ENCODE peak calls at places on chromosomes 7 and 10, in eight cellular contexts. A is neuronal stem cell; M is dorsolateral prefrontal cortex; N is CD8-positive, alpha-beta memory T cell; Q is A549; K is neural progenitor cell; C is CD4-positive, alpha-beta T cell; F is iPS DF 6.9. J is an unnamed sample.
A peak's percentile ranks its signal among the peaks of the same experiment; 100 is the strongest.

GRCh38 chr7:17732083-17732482 is 208.2 kb downstream of the SNX13 start:
- DNase-seq in A (no peak), M (no peak), N (no peak), Q (no peak), K (no peak), C (no peak), F (no peak), J (no peak)

GRCh38 chr7:150759479-150759878 is 22.3 kb downstream of the GIMAP5 start:
- DNase-seq in A (no peak), M (no peak), N (no peak), Q (no peak), K (no peak), C (no peak), F (no peak), J (no peak)

GRCh38 chr7:40680657-40681056 is 545.9 kb downstream of the SUGCT start:
- DNase-seq in A (peak; percentile 9), M (no peak), N (no peak), Q (peak; percentile 29), K (peak; percentile 40), C (no peak), F (peak; percentile 27), J (no peak)

GRCh38 chr7:27196287-27196739 is 3.6 kb downstream of the HOXA13 start:
- DNase-seq in A (peak; percentile 67), M (peak; percentile 80), N (peak; percentile 84), Q (peak; percentile 58), K (peak; percentile 84), C (peak; percentile 79), F (no peak), J (peak; percentile 61)

GRCh38 chr7:69599211-69599878 is 1.1 kb downstream of the AUTS2 start:
- DNase-seq in A (peak; percentile 48), M (peak; percentile 56), N (no peak), Q (peak; percentile 20), K (peak; percentile 70), C (no peak), F (no peak), J (no peak)

GRCh38 chr10:129511086-129511485 is 44.0 kb downstream of the MGMT start:
- DNase-seq in A (no peak), M (no peak), N (no peak), Q (no peak), K (no peak), C (no peak), F (no peak), J (no peak)

GRCh38 chr10:58435297-58435696 is 50.1 kb downstream of the TFAM start:
- DNase-seq in A (no peak), M (no peak), N (no peak), Q (peak; percentile 48), K (no peak), C (no peak), F (no peak), J (no peak)

GRCh38 chr10:129259128-129259527 is 207.9 kb upstream of the MGMT start:
- DNase-seq in A (no peak), M (no peak), N (no peak), Q (no peak), K (no peak), C (no peak), F (no peak), J (no peak)

GRCh38 chr10:95263864-95264226 is 27.0 kb downstream of the PDLIM1 start:
- DNase-seq in A (no peak), M (no peak), N (no peak), Q (no peak), K (no peak), C (no peak), F (no peak), J (no peak)

GRCh38 chr7:133539016-133539415 is 286.1 kb downstream of the EXOC4 start:
- DNase-seq in A (no peak), M (no peak), N (no peak), Q (no peak), K (no peak), C (no peak), F (no peak), J (no peak)

GRCh38 chr10:43254199-43254730 is 12.6 kb downstream of the RASGEF1A start:
- DNase-seq in A (no peak), M (no peak), N (peak; percentile 64), Q (no peak), K (no peak), C (no peak), F (no peak), J (no peak)

GRCh38 chr7:40749877-40750276 is 615.1 kb downstream of the SUGCT start:
- DNase-seq in A (no peak), M (no peak), N (no peak), Q (no peak), K (no peak), C (no peak), F (no peak), J (no peak)

GRCh38 chr7:37448637-37449331 is at the start of gene ELMO1:
- DNase-seq in A (peak; percentile 76), M (peak; percentile 74), N (peak; percentile 88), Q (peak; percentile 76), K (peak; percentile 92), C (peak; percentile 75), F (peak; percentile 45), J (peak; percentile 61)

GRCh38 chr10:46104071-46104585 is 58.1 kb upstream of the MSMB start:
- DNase-seq in A (no peak), M (no peak), N (no peak), Q (no peak), K (no peak), C (no peak), F (no peak), J (no peak)

GRCh38 chr7:155206286-155207020 is 91.2 kb upstream of the INSIG1 start:
- DNase-seq in A (no peak), M (no peak), N (peak; percentile 76), Q (no peak), K (no peak), C (peak; percentile 42), F (no peak), J (no peak)

GRCh38 chr10:68261132-68261856 is 29.4 kb upstream of the ATOH7 start:
- DNase-seq in A (no peak), M (peak; percentile 64), N (no peak), Q (no peak), K (no peak), C (no peak), F (no peak), J (no peak)

GRCh38 chr10:17021661-17022060 is 108.0 kb downstream of the CUBN start:
- DNase-seq in A (peak; percentile 60), M (no peak), N (no peak), Q (no peak), K (peak; percentile 77), C (no peak), F (no peak), J (no peak)

GRCh38 chr7:66776800-66777468 is 36.4 kb downstream of the RABGEF1 start:
- DNase-seq in A (no peak), M (no peak), N (no peak), Q (no peak), K (no peak), C (no peak), F (no peak), J (no peak)

GRCh38 chr7:148962823-148963582 is 65.3 kb downstream of the PDIA4 start:
- DNase-seq in A (no peak), M (peak; percentile 77), N (peak; percentile 76), Q (peak; percentile 58), K (peak; percentile 61), C (peak; percentile 57), F (no peak), J (peak; percentile 54)
- H3K27ac ChIP-seq in A (no peak overlapping the region), M (peak overlapping the region; percentile 95), N (peak overlapping the region; percentile 52), Q (peak overlapping the region; percentile 69), K (no peak overlapping the region), C (no peak overlapping the region), F (no peak overlapping the region), J (peak overlapping the region; percentile 71)

DNA sequence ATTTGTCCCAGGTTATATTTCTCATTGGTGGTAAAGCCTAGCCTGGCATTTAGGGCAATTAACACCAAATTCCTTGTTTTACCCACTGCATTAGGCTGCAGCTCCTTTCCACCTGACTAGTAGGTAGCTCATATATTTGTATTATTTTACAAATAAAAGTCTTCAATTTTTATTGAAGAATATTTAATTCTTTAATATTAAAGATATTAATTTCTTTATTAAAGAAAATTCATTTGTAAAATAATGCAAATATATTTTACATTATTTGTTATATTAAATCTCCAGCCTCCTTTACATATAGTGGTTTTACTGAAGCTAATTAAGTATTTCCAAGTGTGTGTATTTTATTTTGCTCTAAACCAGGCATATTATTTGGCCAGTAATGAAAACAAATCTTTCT is 361.2 kb downstream of the GPR158 start:
- DNase-seq in A (no peak), M (no peak), N (no peak), Q (no peak), K (no peak), C (no peak), F (no peak), J (no peak)
- H3K27ac ChIP-seq in A (no peak overlapping the region), M (no peak overlapping the region), N (no peak overlapping the region), Q (no peak overlapping the region), K (no peak overlapping the region), C (no peak overlapping the region), F (no peak overlapping the region), J (no peak overlapping the region)

DNA sequence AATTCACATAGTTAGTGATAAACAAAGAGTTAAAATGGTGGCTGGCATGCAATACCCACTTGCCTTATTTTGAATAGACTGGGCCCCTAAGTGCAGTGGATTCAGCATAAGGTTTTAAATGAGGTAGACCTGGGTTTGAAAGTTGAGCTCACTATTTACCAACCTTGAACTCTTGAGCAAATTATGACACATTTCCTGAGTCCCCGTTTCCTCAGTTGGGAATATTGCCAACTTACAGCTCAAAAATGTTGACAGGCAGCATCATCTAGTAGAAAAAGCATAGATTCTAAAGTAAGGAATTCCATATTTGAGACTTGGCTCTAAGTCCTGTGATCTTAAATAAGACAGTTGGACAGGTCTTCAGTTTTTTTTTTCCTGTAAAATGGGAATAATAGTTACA is 305.5 kb downstream of the ACTR3B start:
- DNase-seq in A (no peak), M (no peak), N (no peak), Q (no peak), K (no peak), C (no peak), F (no peak), J (no peak)
- H3K27ac ChIP-seq in A (no peak overlapping the region), M (no peak overlapping the region), N (no peak overlapping the region), Q (no peak overlapping the region), K (no peak overlapping the region), C (no peak overlapping the region), F (no peak overlapping the region), J (no peak overlapping the region)

GRCh38 chr10:132331259-132331955 is 586 bp upstream of the LRRC27 start:
- DNase-seq in A (no peak), M (no peak), N (no peak), Q (peak; percentile 49), K (no peak), C (no peak), F (no peak), J (no peak)

GRCh38 chr10:132331956-132332749 is at the start of gene LRRC27:
- DNase-seq in A (peak; percentile 97), M (peak; percentile 97), N (peak; percentile 100), Q (peak; percentile 99), K (peak; percentile 98), C (peak; percentile 99), F (peak; percentile 91), J (peak; percentile 99)

GRCh38 chr10:132329565-132330485 is 2.2 kb upstream of the LRRC27 start:
- DNase-seq in A (no peak), M (no peak), N (peak; percentile 49), Q (peak; percentile 69), K (no peak), C (no peak), F (no peak), J (no peak)

GRCh38 chr10:132328738-132329137 is 3.3 kb upstream of the LRRC27 start:
- DNase-seq in A (no peak), M (no peak), N (no peak), Q (no peak), K (no peak), C (no peak), F (no peak), J (no peak)

GRCh38 chr10:132330486-132330833 is 1.5 kb upstream of the LRRC27 start:
- DNase-seq in A (no peak), M (no peak), N (no peak), Q (no peak), K (no peak), C (no peak), F (no peak), J (no peak)
- H3K27ac ChIP-seq in A (no peak overlapping the region), M (no peak overlapping the region), N (no peak overlapping the region), Q (peak overlapping the region; percentile 96), K (no peak overlapping the region), C (no peak overlapping the region), F (no peak overlapping the region), J (no peak overlapping the region)